ENCODE peak calls at places on chromosomes 12 and 14, in five cellular contexts. K, A, V, L and X are unnamed samples.

GRCh38 chr14:61611880-61612630 is 83.3 kb upstream of the HIF1A start:
- DNase-seq in K (no peak), V (no peak), L (no peak), A (peak), X (no peak)

GRCh38 chr12:29317556-29318363 is 63.2 kb downstream of the ERGIC2 start:
- DNase-seq in L (peak), V (no peak), A (peak), K (peak), X (peak)

GRCh38 chr14:61520546-61520945 is 174.8 kb upstream of the HIF1A start:
- DNase-seq in V (no peak), A (peak), L (no peak), K (no peak), X (no peak)

GRCh38 chr12:106345739-106346138 is 11.8 kb upstream of the POLR3B start:
- DNase-seq in A (peak), V (no peak), K (peak), L (no peak), X (peak)

GRCh38 chr12:89117448-89118034 is 234.8 kb downstream of the DUSP6 start:
- DNase-seq in L (peak), K (peak), V (no peak), A (no peak), X (peak)

GRCh38 chr12:132123970-132124765 is 20.0 kb downstream of the DDX51 start:
- DNase-seq in V (no peak), A (no peak), K (no peak), L (no peak), X (no peak)

GRCh38 chr14:73047808-73048207 is 10.5 kb upstream of the RBM25 start:
- DNase-seq in V (no peak), A (no peak), K (no peak), L (no peak), X (no peak)

GRCh38 chr12:49020441-49020840 is 1.9 kb upstream of the PRKAG1 start:
- DNase-seq in V (no peak), A (no peak), K (no peak), L (peak), X (no peak)

GRCh38 chr14:36941783-36942521 is 230.5 kb downstream of the SLC25A21 start:
- DNase-seq in A (peak), V (peak), L (peak), K (peak), X (peak)

GRCh38 chr12:2557589-2557988 is 237.2 kb upstream of the FKBP4 start:
- DNase-seq in L (no peak), A (no peak), V (no peak), K (no peak), X (no peak)

GRCh38 chr12:132162508-132163031 is 18.3 kb downstream of the NOC4L start:
- DNase-seq in K (no peak), L (no peak), A (peak), V (peak), X (peak)

GRCh38 chr14:47278233-47278842 is 397.1 kb downstream of the MDGA2 start:
- DNase-seq in L (peak), V (no peak), A (no peak), K (peak), X (peak)

GRCh38 chr14:32343926-32344430 is 14.9 kb downstream of the AKAP6 start:
- DNase-seq in L (no peak), A (peak), K (no peak), V (no peak), X (peak)

GRCh38 chr12:56358836-56359532 is 923 bp downstream of the STAT2 start:
- DNase-seq in V (no peak), K (no peak), L (no peak), A (peak), X (peak)

GRCh38 chr14:88798161-88798560 is 5.4 kb upstream of the EML5 start:
- DNase-seq in K (no peak), V (no peak), L (no peak), A (no peak), X (no peak)

GRCh38 chr12:18345021-18345735 is 83.9 kb downstream of the PIK3C2G start:
- DNase-seq in V (no peak), L (no peak), A (peak), K (no peak), X (peak)

GRCh38 chr12:21774358-21775129 is at the start of gene KCNJ8:
- DNase-seq in A (peak), L (peak), V (peak), K (peak), X (peak)

GRCh38 chr14:24147761-24148428 is 597 bp downstream of the RNF31 start:
- DNase-seq in V (no peak), L (no peak), K (no peak), A (no peak), X (peak)

GRCh38 chr14:92684801-92685560 is 63.4 kb downstream of the LGMN start:
- DNase-seq in L (no peak), K (no peak), V (peak), A (no peak), X (no peak)

GRCh38 chr12:75260316-75260715 is 50.7 kb upstream of the KCNC2 start:
- DNase-seq in L (no peak), V (no peak), K (no peak), A (peak), X (peak)

GRCh38 chr12:92930421-92930820 is 1.3 kb upstream of the EEA1 start:
- DNase-seq in K (no peak), L (no peak), V (no peak), A (no peak), X (peak)

GRCh38 chr12:106195638-106196037 is 52.2 kb downstream of the CKAP4 start:
- DNase-seq in K (peak), L (peak), V (peak), A (peak), X (peak)

GRCh38 chr12:110247340-110248095 is 33.5 kb upstream of the ATP2A2 start:
- DNase-seq in L (no peak), A (no peak), V (peak), K (peak), X (peak)

GRCh38 chr14:92728781-92729364 is 19.6 kb downstream of the LGMN start:
- DNase-seq in K (peak), V (no peak), L (no peak), A (peak), X (peak)

GRCh38 chr12:118714051-118714460 is 267.3 kb upstream of the SRRM4 start:
- DNase-seq in L (peak), V (no peak), A (no peak), K (peak), X (no peak)

GRCh38 chr14:99855271-99855670 is 62.1 kb downstream of the EML1 start:
- DNase-seq in V (no peak), L (no peak), K (no peak), A (no peak), X (no peak)

GRCh38 chr14:30034049-30034635 is 106.5 kb upstream of the PRKD1 start:
- DNase-seq in V (no peak), K (no peak), L (no peak), A (no peak), X (peak)

GRCh38 chr12:26528943-26529342 is 304.1 kb downstream of the ITPR2 start:
- DNase-seq in K (no peak), L (no peak), A (no peak), V (no peak), X (no peak)

GRCh38 chr14:72522847-72523246 is 371.1 kb downstream of the DPF3 start:
- DNase-seq in L (no peak), A (no peak), V (no peak), K (no peak), X (no peak)

GRCh38 chr12:8504351-8504750 is 9.0 kb upstream of the CLEC4D start:
- DNase-seq in A (no peak), L (no peak), V (no peak), K (no peak), X (no peak)

GRCh38 chr12:8501720-8502119 is 11.6 kb upstream of the CLEC4D start:
- DNase-seq in A (no peak), K (no peak), L (no peak), V (no peak), X (no peak)

DNA sequence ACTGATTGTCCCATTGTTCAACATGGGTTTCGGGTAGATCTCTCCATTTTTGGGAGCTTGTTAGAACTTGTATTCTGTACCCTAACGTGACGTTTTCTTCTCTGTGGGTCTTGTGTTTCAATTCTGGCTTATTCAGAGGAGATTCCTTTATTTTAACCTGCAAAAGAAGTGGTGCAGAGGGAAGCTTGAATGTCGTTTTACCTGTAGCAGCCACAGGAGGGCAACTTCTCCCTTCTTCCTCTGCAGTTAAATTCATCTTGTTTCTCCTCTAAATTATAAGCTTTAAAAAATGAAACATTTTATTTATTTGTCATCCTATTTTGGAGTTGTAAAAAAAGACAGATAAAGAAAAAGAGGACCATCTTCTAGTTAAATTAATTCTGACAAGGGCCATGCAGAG is 13.7 kb upstream of the CLEC4D start:
- DNase-seq in V (no peak), L (no peak), A (no peak), K (no peak), X (no peak)
- TF ChIP-seq CTCF in V (no peak), L (no peak), A (no peak), K (no peak), X (no peak)

GRCh38 chr12:53624453-53624852 is 1.7 kb downstream of the ATF7 start:
- DNase-seq in V (no peak), L (no peak), A (peak), K (no peak), X (peak)

GRCh38 chr12:53622724-53623123 is 3.5 kb downstream of the ATF7 start:
- DNase-seq in K (no peak), L (no peak), V (no peak), A (no peak), X (no peak)

GRCh38 chr12:53623526-53623925 is 2.7 kb downstream of the ATF7 start:
- DNase-seq in K (no peak), V (no peak), L (no peak), A (peak), X (peak)

GRCh38 chr12:53624956-53625355 is 1.2 kb downstream of the ATF7 start:
- DNase-seq in L (no peak), V (no peak), K (no peak), A (peak), X (peak)

GRCh38 chr12:53623986-53624385 is 2.2 kb downstream of the ATF7 start:
- DNase-seq in A (peak), V (no peak), L (no peak), K (peak), X (peak)
- H3K4me3 ChIP-seq in A (peak), V (peak), L (no peak), K (no peak), X (peak)

GRCh38 chr12:6039894-6040601 is 84.4 kb downstream of the VWF start:
- DNase-seq in A (peak), L (peak), K (peak), V (peak), X (peak)
- TF ChIP-seq CTCF in A (peak), L (peak), K (peak), V (peak), X (peak)

GRCh38 chr14:104221636-104222375 is 83.4 kb downstream of the KIF26A start:
- DNase-seq in L (peak), A (no peak), V (no peak), K (peak), X (no peak)

GRCh38 chr14:104218361-104219180 is 80.2 kb downstream of the KIF26A start:
- DNase-seq in K (no peak), V (peak), L (no peak), A (no peak), X (no peak)

GRCh38 chr14:104220225-104221070 is 82.1 kb downstream of the KIF26A start:
- DNase-seq in L (no peak), V (no peak), A (no peak), K (no peak), X (no peak)

GRCh38 chr14:104221071-104221625 is 82.8 kb downstream of the KIF26A start:
- DNase-seq in A (no peak), L (no peak), K (no peak), V (peak), X (no peak)

GRCh38 chr14:104219731-104220224 is 81.4 kb downstream of the KIF26A start:
- DNase-seq in L (no peak), A (no peak), K (no peak), V (peak), X (no peak)
- H3K4me3 ChIP-seq in L (no peak), A (no peak), K (no peak), V (no peak), X (no peak)

GRCh38 chr14:101634453-101635237 is 73.3 kb downstream of the DIO3 start:
- DNase-seq in K (no peak), L (no peak), V (no peak), A (no peak), X (no peak)

GRCh38 chr14:101636081-101636560 is 74.8 kb downstream of the DIO3 start:
- DNase-seq in L (no peak), V (no peak), A (no peak), K (no peak), X (no peak)

GRCh38 chr14:101633276-101633675 is 72.0 kb downstream of the DIO3 start:
- DNase-seq in V (no peak), K (no peak), L (no peak), A (no peak), X (no peak)

GRCh38 chr14:101632520-101632919 is 71.2 kb downstream of the DIO3 start:
- DNase-seq in A (no peak), L (no peak), K (no peak), V (no peak), X (no peak)

DNA sequence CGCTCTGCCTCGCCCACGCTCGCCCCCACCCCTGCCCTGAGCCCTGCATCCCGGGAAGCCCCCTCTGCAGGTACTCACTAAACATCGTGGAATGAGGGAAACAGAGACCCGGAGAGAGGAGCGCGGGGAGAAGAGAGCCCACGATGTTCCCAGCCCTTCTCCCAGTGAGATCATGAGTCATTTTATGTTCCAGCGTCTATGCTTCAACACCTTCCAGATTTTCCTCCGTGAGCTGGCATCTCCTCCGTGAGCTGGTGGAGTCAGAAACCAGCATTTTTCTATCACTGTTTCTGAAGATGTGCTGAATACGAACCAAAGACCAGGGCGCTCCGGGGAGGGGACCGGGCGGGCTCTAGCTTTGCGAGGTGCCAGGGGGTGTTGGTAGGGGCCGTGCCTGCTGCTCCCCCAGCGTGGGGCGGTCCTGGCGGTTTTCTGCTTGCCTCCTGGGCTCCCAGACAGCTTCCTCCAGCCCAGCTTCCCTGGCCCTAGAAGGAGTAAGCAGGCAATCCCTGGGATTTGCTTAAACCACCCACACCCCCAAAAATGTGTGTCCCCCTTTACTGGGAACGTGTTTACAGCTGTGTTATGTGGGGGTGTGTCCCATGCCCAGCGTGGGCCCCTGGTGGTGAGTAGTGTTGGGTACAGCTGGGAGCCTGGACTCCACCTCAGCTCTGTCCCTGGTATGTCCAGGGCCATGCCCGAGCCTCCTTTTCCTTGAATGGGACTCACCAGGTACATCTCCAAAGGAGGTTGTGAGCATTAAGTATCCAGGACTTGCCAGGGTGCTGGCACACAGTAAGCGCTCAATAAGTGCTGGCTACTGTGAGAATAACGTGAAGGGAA is 74.2 kb downstream of the DIO3 start:
- DNase-seq in V (no peak), A (no peak), K (no peak), L (no peak), X (no peak)
- TF ChIP-seq CTCF in V (no peak), A (peak), K (no peak), L (no peak), X (no peak)

GRCh38 chr14:68539311-68539737 is 253.5 kb downstream of the ZFP36L1 start:
- DNase-seq in V (no peak), L (no peak), A (no peak), K (no peak), X (no peak)
- H3K4me3 ChIP-seq in V (no peak), L (no peak), A (no peak), K (no peak), X (no peak)

GRCh38 chr12:4393211-4393610 is 13.7 kb upstream of the FGF23 start:
- DNase-seq in V (no peak), L (no peak), K (no peak), A (no peak), X (no peak)

GRCh38 chr12:4401108-4401507 is 21.6 kb upstream of the FGF23 start:
- DNase-seq in V (no peak), K (no peak), L (no peak), A (no peak), X (no peak)

GRCh38 chr12:4392223-4392742 is 12.8 kb upstream of the FGF23 start:
- DNase-seq in A (no peak), L (no peak), V (no peak), K (no peak), X (no peak)

DNA sequence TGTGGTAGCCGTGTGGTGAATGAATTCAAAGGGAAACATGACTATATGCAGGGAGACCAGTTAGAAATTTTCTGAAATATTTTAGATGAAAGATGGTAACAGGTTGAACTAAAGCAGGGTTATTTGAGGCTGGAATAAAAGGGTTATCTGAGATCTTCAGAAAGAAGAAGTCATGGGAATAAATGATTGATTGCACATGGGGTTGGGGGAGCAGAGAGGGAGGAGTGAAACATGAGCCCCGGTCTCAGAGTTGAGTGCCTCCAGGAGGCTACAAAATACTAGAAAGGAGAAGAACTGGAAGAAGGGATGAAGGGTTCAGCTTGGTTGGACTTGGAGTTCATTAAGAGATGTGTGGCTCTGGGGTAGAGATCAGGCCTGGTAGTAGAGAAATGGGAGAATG is 16.3 kb upstream of the FGF23 start:
- DNase-seq in L (no peak), A (no peak), K (no peak), V (no peak), X (no peak)
- TF ChIP-seq CTCF in L (no peak), A (no peak), K (no peak), V (no peak), X (no peak)

GRCh38 chr14:59739794-59740193 is 130.8 kb downstream of the RTN1 start:
- DNase-seq in V (no peak), A (no peak), K (no peak), L (no peak), X (no peak)
- H3K4me3 ChIP-seq in V (no peak), A (no peak), K (no peak), L (no peak), X (no peak)

GRCh38 chr12:116609715-116610114 is 50.5 kb downstream of the MAP1LC3B2 start:
- DNase-seq in V (no peak), K (no peak), L (no peak), A (no peak), X (no peak)
- TF ChIP-seq CTCF in V (peak), K (no peak), L (no peak), A (peak), X (peak)